ENCODE peak calls at places on chromosomes 16 and 17, in seven cellular contexts. E is mammary epithelial cell, F is tibial artery, Y is upper lobe of right lung, D is heart right ventricle, Z is A549, S is testis. U is an unnamed sample.

GRCh38 chr16:77794586-77794985 is 6.2 kb downstream of the VAT1L start:
- DNase-seq in Z (no peak), E (peak; percentile 52), F (no peak), Y (no peak), S (no peak), D (no peak), U (no peak)

GRCh38 chr17:11240841-11241610 is at the start of gene SHISA6:
- DNase-seq in Y (no peak), D (no peak), Z (no peak), S (peak; percentile 40), F (no peak), E (no peak), U (no peak)

GRCh38 chr17:40559016-40559853 is 6.0 kb downstream of the CCR7 start:
- DNase-seq in Y (peak; percentile 53), D (no peak), Z (no peak), E (no peak), F (peak; percentile 59), S (peak; percentile 65), U (no peak)

GRCh38 chr16:27920391-27920891 is 143.1 kb downstream of the GSG1L start:
- DNase-seq in F (no peak), Z (peak; percentile 38), E (peak; percentile 52), S (peak; percentile 18), D (no peak), Y (no peak), U (no peak)

GRCh38 chr17:36209575-36209974 is 1.3 kb upstream of the CCL4L2 start:
- DNase-seq in Y (no peak), F (no peak), D (no peak), Z (no peak), E (no peak), S (no peak), U (no peak)

GRCh38 chr16:68311316-68311620 is 449 bp downstream of the PRMT7 start:
- DNase-seq in S (no peak), E (no peak), Z (no peak), F (peak; percentile 46), Y (no peak), D (no peak), U (no peak)

GRCh38 chr16:87132361-87133014 is 184.7 kb downstream of the C16orf95 start:
- DNase-seq in Y (peak; percentile 50), F (peak; percentile 80), Z (no peak), S (peak; percentile 80), D (peak; percentile 25), E (peak; percentile 64), U (no peak)

GRCh38 chr17:75350029-75350428 is 55.4 kb downstream of the GRB2 start:
- DNase-seq in Y (no peak), Z (no peak), F (no peak), E (no peak), D (no peak), S (no peak), U (no peak)

GRCh38 chr17:51419476-51419875 is 159.1 kb downstream of the UTP18 start:
- DNase-seq in Y (no peak), S (no peak), E (no peak), D (no peak), Z (no peak), F (no peak), U (no peak)

GRCh38 chr16:69799601-69800000 is 37.5 kb downstream of the WWP2 start:
- DNase-seq in S (no peak), Y (peak; percentile 6), F (no peak), Z (no peak), E (no peak), D (no peak), U (no peak)

GRCh38 chr17:44546711-44547606 is 10.3 kb upstream of the FZD2 start:
- DNase-seq in Y (no peak), E (peak; percentile 47), Z (peak; percentile 58), D (no peak), S (no peak), F (no peak), U (no peak)

GRCh38 chr16:14007460-14007859 is 63.7 kb upstream of the MRTFB start:
- DNase-seq in Z (no peak), S (no peak), D (no peak), F (no peak), Y (no peak), E (peak; percentile 67), U (no peak)

GRCh38 chr16:50198802-50199410 is 45.8 kb downstream of the TENT4B start:
- DNase-seq in D (no peak), Y (no peak), Z (no peak), S (no peak), E (no peak), F (no peak), U (no peak)

GRCh38 chr17:68561319-68561718 is 39.8 kb downstream of the FAM20A start:
- DNase-seq in F (no peak), D (no peak), Y (no peak), S (no peak), E (no peak), Z (no peak), U (no peak)

GRCh38 chr17:68621065-68621464 is 19.9 kb upstream of the FAM20A start:
- DNase-seq in Z (no peak), F (no peak), S (no peak), D (no peak), E (no peak), Y (no peak), U (no peak)

GRCh38 chr17:71260366-71260765 is 860.5 kb upstream of the SOX9 start:
- DNase-seq in Z (no peak), F (no peak), Y (no peak), E (peak; percentile 53), S (no peak), D (no peak), U (no peak)

GRCh38 chr17:49887744-49888360 is 40.0 kb upstream of the TAC4 start:
- DNase-seq in S (no peak), F (no peak), E (no peak), D (no peak), Z (no peak), Y (no peak), U (no peak)

GRCh38 chr17:29839656-29840055 is 90.4 kb downstream of the SSH2 start:
- DNase-seq in D (no peak), S (no peak), F (no peak), Y (no peak), Z (no peak), E (no peak), U (no peak)

DNA sequence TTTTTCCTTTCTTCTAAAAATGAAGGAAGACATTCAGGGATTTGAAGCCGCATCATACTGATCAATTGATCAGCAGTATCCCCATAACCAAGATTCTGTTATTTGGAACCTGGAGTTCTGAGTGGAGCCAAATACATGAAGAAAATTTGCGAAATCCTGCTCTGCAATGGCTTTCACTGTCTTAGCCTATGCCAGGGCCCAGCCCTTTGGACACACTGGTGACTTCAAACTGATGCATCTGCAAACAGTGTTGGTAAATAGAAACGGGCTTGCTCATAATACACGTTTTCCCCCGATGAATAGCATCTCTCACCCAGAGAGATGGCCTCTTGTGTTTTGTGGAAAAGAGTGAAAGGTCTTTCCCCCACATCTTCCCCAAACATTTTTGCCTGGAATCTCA is 87.6 kb upstream of the TOX3 start:
- DNase-seq in Y (no peak), E (no peak), Z (no peak), F (no peak), S (no peak), D (no peak), U (no peak)
- H3K9me3 ChIP-seq in Y (no peaks in the 10 kb centered on the region), E (peaks cover 3% of the 10 kb centered on the region), Z (no peaks in the 10 kb centered on the region), F (peaks cover 9% of the 10 kb centered on the region), S (no peaks in the 10 kb centered on the region), D (peaks cover 11% of the 10 kb centered on the region), U (no peaks in the 10 kb centered on the region)

GRCh38 chr17:73290399-73291259 is 21.2 kb downstream of the CDC42EP4 start:
- DNase-seq in Y (no peak), E (no peak), D (no peak), F (no peak), S (no peak), Z (no peak), U (no peak)

GRCh38 chr17:73293480-73293911 is 18.3 kb downstream of the CDC42EP4 start:
- DNase-seq in D (no peak), Z (no peak), F (peak; percentile 91), S (peak; percentile 43), E (peak; percentile 91), Y (peak; percentile 83), U (peak; percentile 90)

GRCh38 chr17:73292031-73292531 is 19.7 kb downstream of the CDC42EP4 start:
- DNase-seq in F (peak; percentile 93), S (no peak), Z (no peak), D (peak; percentile 73), Y (no peak), E (peak; percentile 60), U (peak; percentile 77)

GRCh38 chr17:73291260-73291801 is 20.5 kb downstream of the CDC42EP4 start:
- DNase-seq in D (peak; percentile 57), E (peak; percentile 89), S (no peak), Z (peak; percentile 59), F (peak; percentile 91), Y (peak; percentile 85), U (peak; percentile 84)

GRCh38 chr17:73293031-73293430 is 18.8 kb downstream of the CDC42EP4 start:
- DNase-seq in S (no peak), E (no peak), Y (peak; percentile 56), Z (no peak), F (no peak), D (no peak), U (no peak)
- H3K27ac ChIP-seq in S (peak overlapping the region; percentile 90), E (peak overlapping the region; percentile 66), Y (peak overlapping the region; percentile 42), Z (peak overlapping the region; percentile 82), F (peak overlapping the region; percentile 94), D (peak overlapping the region; percentile 95), U (peak overlapping the region; percentile 93)

GRCh38 chr16:1213231-1213630 is 11.8 kb downstream of the TPSG1 start:
- DNase-seq in S (no peak), D (no peak), Y (no peak), Z (no peak), E (no peak), F (no peak), U (no peak)
- H3K4me1 ChIP-seq in S (no peaks in the 10 kb centered on the region), D (no peaks in the 10 kb centered on the region), Y (no peaks in the 10 kb centered on the region), Z (no peaks in the 10 kb centered on the region), E (no peaks in the 10 kb centered on the region), F (no peaks in the 10 kb centered on the region), U (no peaks in the 10 kb centered on the region)

GRCh38 chr16:35564148-35564547 is 2104.7 kb downstream of the TP53TG3F start:
- DNase-seq in Y (no peak), Z (no peak), D (no peak), F (no peak), E (no peak), S (no peak), U (no peak)

GRCh38 chr16:35562919-35563318 is 2103.5 kb downstream of the TP53TG3F start:
- DNase-seq in S (no peak), Z (no peak), E (no peak), F (no peak), Y (no peak), D (no peak), U (no peak)

GRCh38 chr16:35560637-35560984 is 2101.2 kb downstream of the TP53TG3F start:
- DNase-seq in E (no peak), D (no peak), F (no peak), Z (no peak), Y (no peak), S (no peak), U (no peak)

GRCh38 chr16:35561346-35561745 is 2101.9 kb downstream of the TP53TG3F start:
- DNase-seq in Y (no peak), D (no peak), E (no peak), F (no peak), S (no peak), Z (no peak), U (no peak)

GRCh38 chr16:35562471-35562870 is 2103.1 kb downstream of the TP53TG3F start:
- DNase-seq in D (no peak), F (no peak), S (no peak), E (no peak), Z (no peak), Y (no peak), U (no peak)
- H3K9me3 ChIP-seq in D (no peaks in the 10 kb centered on the region), F (no peaks in the 10 kb centered on the region), S (no peaks in the 10 kb centered on the region), E (peaks cover 9% of the 10 kb centered on the region), Z (no peaks in the 10 kb centered on the region), Y (no peaks in the 10 kb centered on the region), U (no peaks in the 10 kb centered on the region)

GRCh38 chr17:43018932-43019331 is 3.3 kb downstream of the VAT1 start:
- DNase-seq in Y (no peak), Z (no peak), D (no peak), F (no peak), S (no peak), E (no peak), U (no peak)
- H3K27ac ChIP-seq in Y (peak overlapping the region; percentile 88), Z (no peak overlapping the region), D (peak overlapping the region; percentile 94), F (no peak overlapping the region), S (peak overlapping the region; percentile 94), E (no peak overlapping the region), U (peak overlapping the region; percentile 5)

U was measured in adrenal gland.